ENCODE peak calls at places on chromosomes 4 and X, in ten cellular contexts. Z, U, S, Y, F, X, J, B, C and R are unnamed samples.

GRCh38 chrX:103941201-103941975 is 21.0 kb upstream of the TMSB15B start:
- DNase-seq in Z (peak), U (no peak), S (no peak), Y (no peak), F (peak), X (peak), J (no peak), B (no peak), C (peak), R (no peak)

GRCh38 chr4:82423245-82424054 is 6.8 kb downstream of the HNRNPDL start:
- DNase-seq in Z (no peak), U (no peak), S (no peak), Y (no peak), F (no peak), X (peak), J (no peak), B (no peak), C (no peak), R (no peak)

GRCh38 chr4:128600996-128601857 is 208.3 kb upstream of the JADE1 start:
- DNase-seq in Z (no peak), U (no peak), S (no peak), Y (no peak), F (peak), X (peak), J (no peak), B (peak), C (peak), R (no peak)

GRCh38 chr4:92304073-92304472 is 307 bp downstream of the GRID2 start:
- DNase-seq in Z (no peak), U (no peak), S (no peak), Y (no peak), F (no peak), X (no peak), J (no peak), B (no peak), C (no peak), R (no peak)

GRCh38 chr4:20026456-20026855 is 225.2 kb upstream of the SLIT2 start:
- DNase-seq in Z (no peak), U (no peak), S (no peak), Y (no peak), F (no peak), X (peak), J (no peak), B (no peak), C (no peak), R (no peak)

GRCh38 chr4:3865986-3866812 is 100.0 kb downstream of the ADRA2C start:
- DNase-seq in Z (no peak), U (no peak), S (no peak), Y (no peak), F (no peak), X (no peak), J (no peak), B (peak), C (no peak), R (no peak)

GRCh38 chrX:69503835-69504625 is at the start of gene NALF2:
- DNase-seq in Z (no peak), U (no peak), S (peak), Y (no peak), F (peak), X (peak), J (peak), B (peak), C (peak), R (no peak)

GRCh38 chr4:172706000-172706399 is 462.6 kb upstream of the GALNT7 start:
- DNase-seq in Z (no peak), U (no peak), S (no peak), Y (no peak), F (no peak), X (no peak), J (no peak), B (no peak), C (no peak), R (no peak)

GRCh38 chrX:1676866-1677265 is 62.0 kb downstream of the ASMT start:
- DNase-seq in Z (no peak), U (no peak), S (no peak), Y (no peak), F (no peak), X (no peak), J (peak), B (no peak), C (no peak), R (no peak)

GRCh38 chr4:182788197-182788596 is 129.0 kb downstream of the DCTD start:
- DNase-seq in Z (no peak), U (no peak), S (no peak), Y (no peak), F (no peak), X (no peak), J (no peak), B (no peak), C (no peak), R (no peak)

GRCh38 chrX:39814391-39814790 is 283.4 kb downstream of the BCOR start:
- DNase-seq in Z (peak), U (peak), S (peak), Y (no peak), F (peak), X (peak), J (peak), B (no peak), C (peak), R (no peak)

GRCh38 chr4:24594887-24595286 is 10.5 kb upstream of the DHX15 start:
- DNase-seq in Z (no peak), U (no peak), S (no peak), Y (no peak), F (peak), X (no peak), J (no peak), B (no peak), C (no peak), R (no peak)

GRCh38 chr4:56689661-56690060 is 8.6 kb upstream of the HOPX start:
- DNase-seq in Z (no peak), U (no peak), S (no peak), Y (no peak), F (no peak), X (no peak), J (no peak), B (no peak), C (no peak), R (no peak)

GRCh38 chr4:15778191-15778741 is at the start of gene CD38:
- DNase-seq in Z (no peak), U (no peak), S (no peak), Y (peak), F (no peak), X (no peak), J (no peak), B (peak), C (peak), R (no peak)

GRCh38 chrX:73562986-73563739 is at the start of gene CHIC1:
- DNase-seq in Z (peak), U (peak), S (peak), Y (peak), F (peak), X (peak), J (peak), B (peak), C (peak), R (peak)

GRCh38 chrX:86133761-86134160 is 14.5 kb upstream of the DACH2 start:
- DNase-seq in Z (no peak), U (no peak), S (no peak), Y (no peak), F (peak), X (peak), J (no peak), B (no peak), C (no peak), R (no peak)

GRCh38 chrX:125378205-125378604 is 58.5 kb downstream of the TEX13C start:
- DNase-seq in Z (no peak), U (no peak), S (no peak), Y (no peak), F (no peak), X (no peak), J (no peak), B (no peak), C (no peak), R (no peak)

GRCh38 chr4:169724251-169724650 is 33.5 kb downstream of the HPF1 start:
- DNase-seq in Z (no peak), U (no peak), S (no peak), Y (no peak), F (peak), X (peak), J (no peak), B (no peak), C (no peak), R (no peak)